ENCODE peak calls at places on chromosome 10, in seven cellular contexts. One of them, this sample, is unnamed.

GRCh38 chr10:89346264-89346971 is 18.6 kb downstream of the IFIT3 start:
- DNase-seq in cardiac muscle cell: no peak
- DNase-seq in IMR-90: peak; percentile 55
- DNase-seq in Panc1: no peak
- DNase-seq in thyroid gland: no peak
- DNase-seq in colonic mucosa: no peak
- DNase-seq in prostate gland: no peak
- DNase-seq in this sample: no peak

GRCh38 chr10:93954726-93955363 is 38.9 kb upstream of the PLCE1 start:
- DNase-seq in colonic mucosa: no peak
- DNase-seq in prostate gland: no peak
- DNase-seq in thyroid gland: no peak
- DNase-seq in Panc1: peak; percentile 82
- DNase-seq in cardiac muscle cell: no peak
- DNase-seq in IMR-90: peak; percentile 78
- DNase-seq in this sample: no peak

GRCh38 chr10:15815242-15815885 is 44.9 kb downstream of the MINDY3 start:
- DNase-seq in colonic mucosa: no peak
- DNase-seq in cardiac muscle cell: no peak
- DNase-seq in IMR-90: no peak
- DNase-seq in thyroid gland: no peak
- DNase-seq in prostate gland: no peak
- DNase-seq in Panc1: no peak
- DNase-seq in this sample: no peak

GRCh38 chr10:97539523-97540200 is 32.9 kb upstream of the ANKRD2 start:
- DNase-seq in cardiac muscle cell: no peak
- DNase-seq in colonic mucosa: no peak
- DNase-seq in thyroid gland: no peak
- DNase-seq in prostate gland: no peak
- DNase-seq in Panc1: no peak
- DNase-seq in IMR-90: peak; percentile 84
- DNase-seq in this sample: no peak

GRCh38 chr10:110901954-110902819 is 16.8 kb downstream of the BBIP1 start:
- DNase-seq in colonic mucosa: no peak
- DNase-seq in Panc1: no peak
- DNase-seq in IMR-90: peak; percentile 80
- DNase-seq in prostate gland: no peak
- DNase-seq in cardiac muscle cell: no peak
- DNase-seq in thyroid gland: no peak
- DNase-seq in this sample: peak; percentile 31

GRCh38 chr10:91587710-91588638 is 44.9 kb downstream of the PPP1R3C start:
- DNase-seq in Panc1: no peak
- DNase-seq in IMR-90: peak; percentile 83
- DNase-seq in thyroid gland: peak; percentile 34
- DNase-seq in prostate gland: no peak
- DNase-seq in colonic mucosa: no peak
- DNase-seq in cardiac muscle cell: peak; percentile 25
- DNase-seq in this sample: no peak

GRCh38 chr10:48505394-48506112 is 99.3 kb downstream of the ARHGAP22 start:
- DNase-seq in cardiac muscle cell: no peak
- DNase-seq in colonic mucosa: peak; percentile 10
- DNase-seq in IMR-90: no peak
- DNase-seq in prostate gland: peak; percentile 1
- DNase-seq in thyroid gland: no peak
- DNase-seq in Panc1: no peak
- DNase-seq in this sample: no peak

GRCh38 chr10:606767-607544 is 82.5 kb downstream of the DIP2C start:
- DNase-seq in thyroid gland: no peak
- DNase-seq in Panc1: no peak
- DNase-seq in colonic mucosa: no peak
- DNase-seq in IMR-90: peak; percentile 89
- DNase-seq in cardiac muscle cell: peak; percentile 22
- DNase-seq in prostate gland: no peak
- DNase-seq in this sample: no peak

GRCh38 chr10:4215485-4215884 is 430.5 kb upstream of the KLF6 start:
- DNase-seq in cardiac muscle cell: no peak
- DNase-seq in prostate gland: no peak
- DNase-seq in Panc1: no peak
- DNase-seq in colonic mucosa: no peak
- DNase-seq in thyroid gland: no peak
- DNase-seq in IMR-90: no peak
- DNase-seq in this sample: no peak

GRCh38 chr10:8444630-8445029 is 390.1 kb downstream of the GATA3 start:
- DNase-seq in prostate gland: no peak
- DNase-seq in thyroid gland: no peak
- DNase-seq in Panc1: no peak
- DNase-seq in IMR-90: no peak
- DNase-seq in cardiac muscle cell: peak; percentile 64
- DNase-seq in colonic mucosa: no peak
- DNase-seq in this sample: no peak

GRCh38 chr10:20407421-20407820 is 489.7 kb downstream of the NEBL start:
- DNase-seq in cardiac muscle cell: no peak
- DNase-seq in IMR-90: no peak
- DNase-seq in prostate gland: no peak
- DNase-seq in colonic mucosa: no peak
- DNase-seq in thyroid gland: no peak
- DNase-seq in Panc1: no peak
- DNase-seq in this sample: no peak

GRCh38 chr10:127715782-127716378 is 21.1 kb upstream of the FOXI2 start:
- DNase-seq in prostate gland: no peak
- DNase-seq in Panc1: peak; percentile 2
- DNase-seq in thyroid gland: no peak
- DNase-seq in IMR-90: no peak
- DNase-seq in cardiac muscle cell: peak; percentile 37
- DNase-seq in colonic mucosa: no peak
- DNase-seq in this sample: no peak

GRCh38 chr10:69734797-69735468 is 66.8 kb upstream of the COL13A1 start:
- DNase-seq in cardiac muscle cell: no peak
- DNase-seq in colonic mucosa: no peak
- DNase-seq in thyroid gland: peak; percentile 14
- DNase-seq in IMR-90: no peak
- DNase-seq in Panc1: no peak
- DNase-seq in prostate gland: no peak
- DNase-seq in this sample: no peak

GRCh38 chr10:43965033-43965917 is 316.6 kb upstream of the ZNF32 start:
- DNase-seq in IMR-90: peak; percentile 26
- DNase-seq in cardiac muscle cell: no peak
- DNase-seq in colonic mucosa: no peak
- DNase-seq in prostate gland: no peak
- DNase-seq in Panc1: no peak
- DNase-seq in thyroid gland: no peak
- DNase-seq in this sample: no peak

GRCh38 chr10:126476256-126476655 is 88.0 kb upstream of the ADAM12 start:
- DNase-seq in IMR-90: no peak
- DNase-seq in thyroid gland: no peak
- DNase-seq in Panc1: no peak
- DNase-seq in cardiac muscle cell: peak; percentile 35
- DNase-seq in colonic mucosa: no peak
- DNase-seq in prostate gland: no peak
- DNase-seq in this sample: no peak

GRCh38 chr10:131618587-131619267 is 282.1 kb upstream of the PPP2R2D start:
- DNase-seq in prostate gland: no peak
- DNase-seq in thyroid gland: peak; percentile 8
- DNase-seq in colonic mucosa: no peak
- DNase-seq in IMR-90: no peak
- DNase-seq in cardiac muscle cell: no peak
- DNase-seq in Panc1: no peak
- DNase-seq in this sample: no peak

GRCh38 chr10:123995461-123996131 is 97.8 kb downstream of the CHST15 start:
- DNase-seq in thyroid gland: peak; percentile 55
- DNase-seq in prostate gland: no peak
- DNase-seq in Panc1: peak; percentile 56
- DNase-seq in cardiac muscle cell: peak; percentile 53
- DNase-seq in colonic mucosa: peak; percentile 49
- DNase-seq in IMR-90: peak; percentile 66
- DNase-seq in this sample: peak; percentile 66
- TF ChIP-seq CTCF in thyroid gland: peak; percentile 46
- TF ChIP-seq CTCF in prostate gland: no peak
- TF ChIP-seq CTCF in Panc1: peak; percentile 91
- TF ChIP-seq CTCF in cardiac muscle cell: peak; percentile 49
- TF ChIP-seq CTCF in colonic mucosa: peak; percentile 21
- TF ChIP-seq CTCF in IMR-90: peak; percentile 12
- TF ChIP-seq CTCF in this sample: peak; percentile 62

DNA sequence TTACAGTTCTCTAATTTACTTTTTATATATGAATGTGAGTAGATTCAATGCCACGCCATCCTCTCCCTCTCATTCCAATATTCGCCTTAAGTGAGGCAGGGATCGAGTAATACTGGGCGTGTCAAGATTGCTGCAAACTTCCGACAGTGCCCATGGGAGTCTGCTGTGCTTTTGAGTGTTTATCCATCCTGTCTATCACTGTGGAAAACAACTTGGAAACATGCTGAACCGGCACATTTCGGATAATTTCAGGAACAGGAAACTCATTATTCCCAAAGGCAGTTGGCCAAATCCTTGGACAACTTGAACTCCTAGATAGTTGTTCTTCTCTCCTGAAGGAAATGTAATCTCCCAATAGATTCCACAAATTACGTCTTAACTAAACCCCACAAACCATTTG is 28.5 kb downstream of the PIP4K2A start:
- DNase-seq in thyroid gland: no peak
- DNase-seq in colonic mucosa: no peak
- DNase-seq in Panc1: no peak
- DNase-seq in IMR-90: no peak
- DNase-seq in cardiac muscle cell: no peak
- DNase-seq in prostate gland: no peak
- DNase-seq in this sample: no peak
- H3K4me3 ChIP-seq in thyroid gland: no peak overlapping the region
- H3K4me3 ChIP-seq in colonic mucosa: no peak overlapping the region
- H3K4me3 ChIP-seq in Panc1: no peak overlapping the region
- H3K4me3 ChIP-seq in IMR-90: no peak overlapping the region
- H3K4me3 ChIP-seq in cardiac muscle cell: no peak overlapping the region
- H3K4me3 ChIP-seq in prostate gland: no peak overlapping the region
- H3K4me3 ChIP-seq in this sample: no peak overlapping the region

DNA sequence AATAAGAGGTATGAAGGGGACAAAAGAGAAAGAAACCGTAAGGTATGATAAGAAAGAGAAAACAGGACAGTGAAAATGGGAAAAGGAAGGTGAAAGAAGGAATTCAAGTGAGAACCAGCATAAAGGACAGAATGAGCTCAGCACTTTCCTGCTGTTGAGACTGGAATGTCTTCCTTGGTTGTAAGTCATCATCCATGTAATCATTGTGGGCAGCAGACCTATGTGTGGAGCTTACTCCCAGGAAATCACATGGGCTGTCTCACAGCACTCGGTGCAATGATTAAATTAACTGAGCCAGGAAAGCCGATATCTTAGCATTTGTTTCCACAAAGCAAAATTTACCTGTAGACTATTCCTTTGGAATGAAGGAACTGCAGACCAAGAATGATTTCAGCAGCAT is 118.1 kb downstream of the PRKCQ start:
- DNase-seq in cardiac muscle cell: no peak
- DNase-seq in Panc1: no peak
- DNase-seq in thyroid gland: no peak
- DNase-seq in IMR-90: no peak
- DNase-seq in prostate gland: no peak
- DNase-seq in colonic mucosa: no peak
- DNase-seq in this sample: peak; percentile 83
- H3K36me3 ChIP-seq in cardiac muscle cell: no peaks in the 10 kb centered on the region
- H3K36me3 ChIP-seq in Panc1: no peaks in the 10 kb centered on the region
- H3K36me3 ChIP-seq in thyroid gland: peaks cover 5% of the 10 kb centered on the region
- H3K36me3 ChIP-seq in IMR-90: no peaks in the 10 kb centered on the region
- H3K36me3 ChIP-seq in prostate gland: no peaks in the 10 kb centered on the region
- H3K36me3 ChIP-seq in colonic mucosa: no peaks in the 10 kb centered on the region
- H3K36me3 ChIP-seq in this sample: no peaks in the 10 kb centered on the region

DNA sequence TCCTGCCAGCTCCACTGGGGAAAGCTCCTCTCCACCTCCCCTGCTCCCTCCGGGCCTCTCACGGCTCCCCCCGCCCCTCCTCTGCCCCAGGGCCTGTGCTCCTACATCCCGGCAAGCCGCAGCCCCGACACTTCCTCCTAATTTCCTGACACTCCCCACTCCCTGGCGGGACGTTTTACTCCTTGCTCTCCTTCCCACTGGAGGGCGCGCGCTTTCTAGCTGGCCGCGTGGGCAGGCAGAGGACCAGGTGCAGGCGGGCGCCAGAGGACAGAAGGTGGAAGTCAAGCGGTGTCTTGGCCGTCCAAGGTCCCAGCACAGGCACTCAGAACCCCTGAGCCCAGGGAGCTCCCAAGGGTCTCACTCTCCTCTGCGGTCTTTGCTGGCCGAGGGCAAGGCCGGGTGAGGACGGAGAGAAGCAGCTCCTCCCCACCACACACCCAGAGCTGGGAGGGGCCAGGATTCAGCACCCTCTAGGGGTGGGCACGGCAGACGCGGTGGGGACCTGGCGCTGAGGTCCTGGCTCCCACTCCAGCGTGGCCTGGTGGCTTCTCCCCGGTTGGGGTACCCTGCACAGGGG is 19.1 kb downstream of the ADAM8 start:
- DNase-seq in prostate gland: peak; percentile 72
- DNase-seq in IMR-90: no peak
- DNase-seq in thyroid gland: peak; percentile 69
- DNase-seq in cardiac muscle cell: peak; percentile 46
- DNase-seq in colonic mucosa: peak; percentile 87
- DNase-seq in Panc1: no peak
- DNase-seq in this sample: no peak
- TF ChIP-seq CTCF in prostate gland: no peak
- TF ChIP-seq CTCF in IMR-90: no peak
- TF ChIP-seq CTCF in thyroid gland: peak; percentile 28
- TF ChIP-seq CTCF in cardiac muscle cell: peak; percentile 49
- TF ChIP-seq CTCF in colonic mucosa: peak; percentile 24
- TF ChIP-seq CTCF in Panc1: peak; percentile 95
- TF ChIP-seq CTCF in this sample: peak; percentile 62